ENCODE peak calls at places on chromosomes 7 and 10, in four cellular contexts. N is endothelial cell, H is dorsolateral prefrontal cortex, R is NCI-H460. J is an unnamed sample.

GRCh38 chr10:7436490-7437100 is 25.8 kb upstream of the SFMBT2 start:
- DNase-seq in N (no peak), H (no peak), R (no peak), J (no peak)

GRCh38 chr10:132684164-132684891 is 101.6 kb downstream of the NKX6-2 start:
- DNase-seq in H (peak), N (no peak), R (no peak), J (no peak)

GRCh38 chr7:142445019-142445686 is 187.3 kb upstream of the PRSS58 start:
- DNase-seq in H (no peak), R (no peak), N (peak), J (no peak)

GRCh38 chr7:26346611-26347200 is 55.0 kb downstream of the SNX10 start:
- DNase-seq in N (no peak), H (no peak), R (no peak), J (no peak)

GRCh38 chr10:80945267-80945880 is 407.7 kb downstream of the SH2D4B start:
- DNase-seq in H (no peak), N (peak), R (no peak), J (no peak)

GRCh38 chr10:11339013-11339412 is 272.4 kb downstream of the USP6NL start:
- DNase-seq in H (no peak), N (no peak), R (no peak), J (no peak)

GRCh38 chr10:5600908-5601307 is 65.5 kb downstream of the ASB13 start:
- DNase-seq in H (no peak), N (no peak), R (no peak), J (no peak)

GRCh38 chr7:113774182-113774807 is 144.5 kb downstream of the PPP1R3A start:
- DNase-seq in H (no peak), N (peak), R (peak), J (peak)

GRCh38 chr7:30184804-30185487 is 50.2 kb downstream of the MTURN start:
- DNase-seq in H (no peak), R (no peak), N (no peak), J (no peak)

GRCh38 chr7:12713625-12714435 is 26.4 kb downstream of the ARL4A start:
- DNase-seq in R (no peak), N (no peak), H (no peak), J (no peak)

GRCh38 chr10:110822708-110823291 is 48.9 kb upstream of the PDCD4 start:
- DNase-seq in R (no peak), H (no peak), N (no peak), J (no peak)

GRCh38 chr7:94393251-94393758 is 1.4 kb upstream of the COL1A2 start:
- DNase-seq in H (no peak), R (no peak), N (no peak), J (no peak)

GRCh38 chr7:155918720-155919399 is 106.6 kb upstream of the SHH start:
- DNase-seq in R (peak), N (no peak), H (peak), J (no peak)

GRCh38 chr10:129865413-129865812 is 98.7 kb downstream of the EBF3 start:
- DNase-seq in H (no peak), R (no peak), N (no peak), J (no peak)

GRCh38 chr7:66502230-66503035 is 126.2 kb upstream of the KCTD7 start:
- DNase-seq in R (no peak), N (no peak), H (no peak), J (no peak)

GRCh38 chr10:109914966-109915365 is 8.3 kb downstream of the XPNPEP1 start:
- DNase-seq in R (no peak), H (no peak), N (no peak), J (no peak)

GRCh38 chr7:68258569-68258968 is 1261.9 kb downstream of the TYW1 start:
- DNase-seq in H (no peak), N (no peak), R (no peak), J (no peak)

GRCh38 chr10:5968681-5969453 is 8.5 kb downstream of the IL15RA start:
- DNase-seq in R (no peak), H (no peak), N (no peak), J (no peak)

GRCh38 chr10:17062009-17062408 is 67.6 kb downstream of the CUBN start:
- DNase-seq in R (no peak), N (no peak), H (no peak), J (no peak)

GRCh38 chr7:130352335-130353074 is 7.9 kb downstream of the CPA5 start:
- DNase-seq in N (no peak), H (no peak), R (no peak), J (no peak)

GRCh38 chr7:100710452-100710851 is 4.5 kb downstream of the POP7 start:
- DNase-seq in H (no peak), N (no peak), R (no peak), J (no peak)

GRCh38 chr7:127997226-127997922 is 33.9 kb downstream of the LRRC4 start:
- DNase-seq in R (no peak), H (no peak), N (no peak), J (no peak)

GRCh38 chr7:151076863-151077704 is 3.5 kb downstream of the FASTK start:
- DNase-seq in N (peak), H (no peak), R (no peak), J (peak)

GRCh38 chr10:71293446-71294090 is 25.5 kb upstream of the SLC29A3 start:
- DNase-seq in R (no peak), N (no peak), H (no peak), J (no peak)

GRCh38 chr10:118596426-118597124 is 1.1 kb upstream of the PRLHR start:
- DNase-seq in R (no peak), H (no peak), N (no peak), J (peak)

GRCh38 chr10:53624722-53625121 is 852.1 kb upstream of the MBL2 start:
- DNase-seq in N (no peak), H (no peak), R (no peak), J (no peak)

GRCh38 chr7:70406419-70407189 is 725.3 kb upstream of the GALNT17 start:
- DNase-seq in N (no peak), R (no peak), H (no peak), J (peak)

GRCh38 chr10:104273899-104274575 is 5.1 kb downstream of the GSTO2 start:
- DNase-seq in N (no peak), H (no peak), R (no peak), J (no peak)

GRCh38 chr7:94562525-94562924 is 52.9 kb downstream of the CASD1 start:
- DNase-seq in H (no peak), N (peak), R (no peak), J (no peak)

GRCh38 chr7:83528925-83529423 is 120.0 kb downstream of the SEMA3E start:
- DNase-seq in H (no peak), N (no peak), R (no peak), J (no peak)

GRCh38 chr7:151867912-151868804 is 8.8 kb downstream of the PRKAG2 start:
- DNase-seq in R (no peak), H (no peak), N (no peak), J (peak)

GRCh38 chr7:51019891-51020855 is 237.5 kb upstream of the GRB10 start:
- DNase-seq in H (no peak), N (no peak), R (no peak), J (no peak)

GRCh38 chr7:92782236-92782635 is 54.1 kb downstream of the CDK6 start:
- DNase-seq in H (no peak), R (no peak), N (no peak), J (peak)